ENCODE peak calls at places on chromosomes 2 and 18, in five cellular contexts. W is transverse colon, L is endothelial cell of umbilical vein, Y is Peyer's patch, N is A549. O is an unnamed sample.

GRCh38 chr2:149744845-149745244 is 157.3 kb upstream of the MMADHC start:
- DNase-seq in L (no peak), N (peak; percentile 33), W (no peak), Y (no peak), O (no peak)

GRCh38 chr2:28134262-28134812 is 243.8 kb downstream of the BABAM2 start:
- DNase-seq in N (peak; percentile 11), W (peak; percentile 81), L (no peak), Y (peak; percentile 55), O (peak; percentile 68)

GRCh38 chr2:237298323-237299118 is 115.4 kb downstream of the COL6A3 start:
- DNase-seq in W (no peak), L (no peak), N (peak; percentile 28), Y (no peak), O (no peak)

GRCh38 chr2:39780825-39781600 is 2.0 kb upstream of the THUMPD2 start:
- DNase-seq in N (peak; percentile 14), W (no peak), Y (no peak), L (no peak), O (no peak)

GRCh38 chr2:169828141-169828811 is 1.0 kb downstream of the UBR3 start:
- DNase-seq in L (peak; percentile 61), N (peak; percentile 32), W (peak; percentile 41), Y (no peak), O (no peak)

GRCh38 chr2:151239624-151240023 is 22.0 kb downstream of the RBM43 start:
- DNase-seq in L (no peak), W (no peak), Y (no peak), N (no peak), O (no peak)

GRCh38 chr2:41127351-41127750 is 675.5 kb upstream of the SLC8A1 start:
- DNase-seq in L (no peak), W (no peak), Y (no peak), N (no peak), O (no peak)

GRCh38 chr2:133843551-133843950 is 275.3 kb upstream of the NCKAP5 start:
- DNase-seq in W (no peak), N (no peak), L (no peak), Y (no peak), O (no peak)

GRCh38 chr18:55575949-55576348 is 12.0 kb downstream of the TCF4 start:
- DNase-seq in W (no peak), N (no peak), Y (no peak), L (no peak), O (no peak)

GRCh38 chr18:3016584-3017292 is 3.8 kb upstream of the LPIN2 start:
- DNase-seq in Y (no peak), L (peak; percentile 47), N (no peak), W (no peak), O (no peak)

GRCh38 chr2:24739355-24740025 is 53.7 kb downstream of the PTRHD1 start:
- DNase-seq in L (no peak), Y (no peak), W (no peak), N (no peak), O (no peak)

GRCh38 chr18:45771587-45771986 is 47.6 kb downstream of the SLC14A1 start:
- DNase-seq in W (no peak), Y (no peak), N (no peak), L (no peak), O (no peak)

GRCh38 chr18:47928466-47928865 is 2.0 kb downstream of the SMAD2 start:
- DNase-seq in Y (no peak), N (no peak), W (no peak), L (peak; percentile 55), O (no peak)

GRCh38 chr2:166494140-166494544 is at the start of gene SCN7A:
- DNase-seq in L (no peak), W (peak; percentile 37), N (no peak), Y (peak; percentile 46), O (no peak)

GRCh38 chr18:64436111-64436510 is 287.2 kb upstream of the LINC00305 start:
- DNase-seq in Y (no peak), N (no peak), W (no peak), L (no peak), O (no peak)

GRCh38 chr2:234592541-234592940 is 95.7 kb upstream of the ARL4C start:
- DNase-seq in W (no peak), Y (no peak), N (no peak), L (no peak), O (no peak)

GRCh38 chr2:107591541-107591940 is 235.2 kb upstream of the RGPD4 start:
- DNase-seq in W (no peak), N (no peak), L (no peak), Y (no peak), O (no peak)

GRCh38 chr2:43073373-43073772 is 153.0 kb downstream of the ZFP36L2 start:
- DNase-seq in L (no peak), N (peak; percentile 64), Y (peak; percentile 59), W (peak; percentile 11), O (no peak)

GRCh38 chr2:111235616-111236015 is 114.9 kb downstream of the BCL2L11 start:
- DNase-seq in Y (no peak), N (no peak), W (no peak), L (no peak), O (no peak)

GRCh38 chr2:137291810-137292209 is 526.5 kb downstream of the THSD7B start:
- DNase-seq in W (no peak), N (no peak), Y (no peak), L (no peak), O (no peak)

GRCh38 chr2:43312751-43313641 is 86.6 kb upstream of the ZFP36L2 start:
- DNase-seq in L (peak; percentile 58), W (no peak), Y (no peak), N (no peak), O (no peak)

GRCh38 chr2:70029814-70030409 is 57.4 kb upstream of the PCBP1 start:
- DNase-seq in L (peak; percentile 8), W (peak; percentile 45), N (no peak), Y (no peak), O (peak; percentile 38)

GRCh38 chr18:58862851-58863538 is 1.7 kb upstream of the ZNF532 start:
- DNase-seq in W (peak; percentile 28), Y (peak; percentile 69), N (peak; percentile 45), L (peak; percentile 55), O (peak; percentile 27)

GRCh38 chr2:188452084-188452483 is 160.4 kb downstream of the GULP1 start:
- DNase-seq in N (no peak), L (no peak), W (no peak), Y (no peak), O (no peak)

GRCh38 chr18:37565985-37566478 is 434 bp upstream of the CELF4 start:
- DNase-seq in N (peak; percentile 12), L (no peak), Y (peak; percentile 52), W (no peak), O (peak; percentile 33)

GRCh38 chr2:168814046-168814445 is 11.6 kb downstream of the NOSTRIN start:
- DNase-seq in Y (no peak), L (no peak), W (no peak), N (no peak), O (no peak)
- H3K4me1 ChIP-seq in Y (no peaks in the 10 kb centered on the region), L (peaks cover 1% of the 10 kb centered on the region), W (no peaks in the 10 kb centered on the region), N (peaks cover 18% of the 10 kb centered on the region), O (peaks cover 13% of the 10 kb centered on the region)

DNA sequence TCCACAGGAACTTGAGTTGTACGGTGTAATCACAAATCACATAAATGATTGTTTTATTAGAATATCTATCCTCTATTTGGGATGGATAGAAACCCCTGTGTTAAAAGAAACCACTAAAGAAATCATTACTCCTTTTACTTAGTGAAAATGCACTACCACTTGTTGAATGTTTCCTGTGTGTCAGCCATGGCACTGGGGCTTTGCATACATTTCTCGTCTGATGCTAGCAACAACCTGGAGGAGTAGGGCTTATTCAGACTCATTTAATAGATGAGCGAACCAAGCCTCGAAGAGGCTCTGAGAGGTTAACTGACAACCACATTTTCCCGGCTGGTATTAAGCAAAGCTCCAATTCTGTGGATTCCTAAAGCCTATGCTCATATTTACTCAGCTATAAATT is 60.5 kb upstream of the PELI1 start:
- DNase-seq in N (no peak), W (no peak), L (no peak), Y (no peak), O (no peak)
- H3K4me1 ChIP-seq in N (no peaks in the 10 kb centered on the region), W (peaks cover 21% of the 10 kb centered on the region), L (no peaks in the 10 kb centered on the region), Y (peaks cover 5% of the 10 kb centered on the region), O (peaks cover 13% of the 10 kb centered on the region)

DNA sequence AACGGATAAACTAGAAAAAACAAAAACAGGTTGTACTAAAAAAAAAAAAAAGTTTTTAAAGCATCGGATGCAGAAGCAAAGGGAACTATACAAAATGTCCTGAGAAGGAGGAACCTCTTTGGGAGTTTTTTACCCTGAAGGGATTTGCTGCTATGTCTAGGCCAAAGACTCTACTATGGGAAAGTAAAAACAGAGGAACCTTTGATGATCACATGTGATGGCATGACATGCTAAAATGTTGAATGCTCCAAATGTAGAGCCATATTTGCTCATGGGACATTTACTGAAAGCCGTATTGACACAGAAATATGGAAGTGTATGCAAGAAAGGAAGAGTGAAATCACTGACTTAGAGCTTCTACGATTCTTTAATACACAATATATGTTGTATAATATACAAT is 992.0 kb upstream of the ZEB2 start:
- DNase-seq in W (no peak), L (no peak), Y (no peak), N (no peak), O (no peak)
- H3K4me1 ChIP-seq in W (no peaks in the 10 kb centered on the region), L (no peaks in the 10 kb centered on the region), Y (no peaks in the 10 kb centered on the region), N (no peaks in the 10 kb centered on the region), O (no peaks in the 10 kb centered on the region)

GRCh38 chr2:173187911-173188788 is 112.5 kb downstream of the MAP3K20 start:
- DNase-seq in L (no peak), N (no peak), Y (no peak), W (no peak), O (no peak)
- H3K4me1 ChIP-seq in L (peaks cover 3% of the 10 kb centered on the region), N (peaks cover 74% of the 10 kb centered on the region), Y (no peaks in the 10 kb centered on the region), W (no peaks in the 10 kb centered on the region), O (peaks cover 41% of the 10 kb centered on the region)

DNA sequence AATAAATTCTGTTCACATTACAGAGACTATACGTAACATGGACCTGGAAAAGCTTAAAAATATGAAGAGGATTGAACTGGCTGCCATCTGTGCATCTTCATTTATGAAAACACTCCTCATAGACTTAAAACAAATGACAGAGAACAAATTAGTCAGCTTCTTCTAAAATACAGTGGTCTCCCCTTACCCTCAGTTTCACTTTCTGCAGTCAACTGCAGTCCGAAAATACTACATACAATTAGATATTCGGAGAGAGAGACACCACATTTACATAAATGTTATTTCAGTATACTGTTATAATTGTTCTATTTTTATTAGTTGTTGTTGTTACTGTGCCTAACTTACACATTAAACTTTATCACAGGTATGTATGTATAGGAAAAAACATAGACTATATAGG is 6.5 kb downstream of the RNF103 start:
- DNase-seq in N (no peak), W (no peak), Y (no peak), L (no peak), O (no peak)
- H3K4me1 ChIP-seq in N (peaks cover 26% of the 10 kb centered on the region), W (no peaks in the 10 kb centered on the region), Y (peaks cover 8% of the 10 kb centered on the region), L (peaks cover 12% of the 10 kb centered on the region), O (peaks cover 67% of the 10 kb centered on the region)

DNA sequence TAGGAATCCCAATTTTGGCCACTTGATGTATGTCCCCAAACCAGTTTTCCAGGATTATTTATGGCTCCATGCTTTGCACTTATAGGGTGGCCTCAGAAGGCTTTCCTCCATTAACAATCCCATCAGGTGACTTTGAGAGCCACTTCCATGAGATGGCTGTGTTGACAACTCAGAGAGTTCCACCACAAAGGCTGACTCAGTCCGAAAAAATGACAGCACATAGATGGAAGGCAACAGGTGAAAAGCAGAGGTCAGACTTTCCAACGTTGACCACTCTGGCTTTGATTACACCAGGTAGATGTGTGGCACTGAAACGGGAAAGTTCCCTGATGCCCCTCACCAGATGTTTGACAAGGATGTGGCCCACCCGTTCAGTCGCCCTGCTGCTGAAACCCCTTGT is 431.4 kb upstream of the TNP1 start:
- DNase-seq in N (no peak), W (no peak), L (no peak), Y (no peak), O (no peak)
- H3K4me1 ChIP-seq in N (no peaks in the 10 kb centered on the region), W (no peaks in the 10 kb centered on the region), L (no peaks in the 10 kb centered on the region), Y (no peaks in the 10 kb centered on the region), O (peaks cover 10% of the 10 kb centered on the region)

O was measured in stomach.